ENCODE peak calls at places on chromosomes 1 and 21, in five cellular contexts. Z is posterior vena cava, E is GM03348, Y is SJSA1, L is astrocyte. O is an unnamed sample.

GRCh38 chr1:107019166-107019565 is 37.3 kb upstream of the PRMT6 start:
- DNase-seq in L (peak; percentile 47), Z (no peak), E (no peak), Y (no peak), O (no peak)

GRCh38 chr1:162660598-162660997 is 28.3 kb downstream of the DDR2 start:
- DNase-seq in L (peak; percentile 12), Z (no peak), Y (no peak), E (no peak), O (no peak)

GRCh38 chr1:4005431-4005830 is 105.4 kb upstream of the C1orf174 start:
- DNase-seq in Y (no peak), Z (peak; percentile 40), E (no peak), L (no peak), O (no peak)

GRCh38 chr21:42555756-42556438 is 42.2 kb downstream of the SLC37A1 start:
- DNase-seq in L (no peak), Y (no peak), E (no peak), Z (peak; percentile 31), O (peak; percentile 59)

GRCh38 chr1:47752048-47752451 is 245.1 kb downstream of the TRABD2B start:
- DNase-seq in Z (peak; percentile 83), L (no peak), Y (peak; percentile 73), E (no peak), O (peak; percentile 88)

GRCh38 chr1:25797939-25798338 is 2.1 kb upstream of the SELENON start:
- DNase-seq in L (no peak), Y (no peak), E (peak; percentile 68), Z (no peak), O (no peak)

GRCh38 chr1:39799770-39800470 is 11.3 kb upstream of the BMP8B start:
- DNase-seq in L (peak; percentile 77), E (peak; percentile 86), Z (peak; percentile 94), Y (peak; percentile 72), O (peak; percentile 87)

GRCh38 chr1:32448773-32449456 is 16.0 kb upstream of the ZBTB8B start:
- DNase-seq in E (no peak), L (no peak), Y (peak; percentile 64), Z (peak; percentile 31), O (no peak)

GRCh38 chr1:156048663-156049258 is 4.8 kb downstream of the UBQLN4 start:
- DNase-seq in L (no peak), E (no peak), Z (no peak), Y (no peak), O (no peak)

GRCh38 chr21:42552407-42553336 is 39.0 kb downstream of the SLC37A1 start:
- DNase-seq in E (no peak), L (no peak), Z (peak; percentile 62), Y (no peak), O (no peak)

GRCh38 chr1:43706598-43707190 is 642 bp upstream of the ST3GAL3 start:
- DNase-seq in Y (peak; percentile 57), L (no peak), Z (no peak), E (peak; percentile 43), O (no peak)

GRCh38 chr1:160978510-160978927 is 23.9 kb upstream of the ITLN2 start:
- DNase-seq in Z (no peak), E (no peak), L (no peak), Y (no peak), O (no peak)